ENCODE peak calls at places on chromosomes 13 and 19, in five cellular contexts. Q, G, V, T and X are unnamed samples.

GRCh38 chr19:10708261-10708660 is 7.0 kb downstream of the QTRT1 start:
- DNase-seq in G (no peak), V (no peak), Q (no peak), T (no peak), X (no peak)

GRCh38 chr19:58229255-58229639 is 533 bp downstream of the ZNF544 start:
- DNase-seq in T (peak), V (no peak), Q (peak), G (no peak), X (peak)

GRCh38 chr13:43270043-43270830 is 246.9 kb downstream of the DNAJC15 start:
- DNase-seq in T (no peak), V (no peak), Q (no peak), G (no peak), X (no peak)

GRCh38 chr19:42287017-42287825 is 14.7 kb upstream of the PRR19 start:
- DNase-seq in Q (no peak), V (no peak), G (no peak), T (no peak), X (no peak)

GRCh38 chr13:33208290-33208990 is 77.1 kb downstream of the STARD13 start:
- DNase-seq in G (no peak), T (no peak), Q (no peak), V (no peak), X (no peak)

GRCh38 chr13:38900188-38900587 is 90.4 kb downstream of the STOML3 start:
- DNase-seq in Q (no peak), V (no peak), G (no peak), T (no peak), X (peak)

GRCh38 chr19:45939792-45940514 is 25.4 kb upstream of the NANOS2 start:
- DNase-seq in T (no peak), V (no peak), G (no peak), Q (no peak), X (no peak)

GRCh38 chr13:26412263-26412662 is 145.2 kb upstream of the WASF3 start:
- DNase-seq in V (no peak), G (no peak), T (no peak), Q (no peak), X (no peak)

GRCh38 chr13:102724923-102725322 is 30.1 kb upstream of the METTL21C start:
- DNase-seq in T (peak), G (no peak), Q (peak), V (no peak), X (peak)

GRCh38 chr13:23986619-23987018 is 89.3 kb upstream of the C1QTNF9B start:
- DNase-seq in V (no peak), Q (no peak), G (no peak), T (no peak), X (no peak)

GRCh38 chr19:39508629-39509028 is 6.3 kb upstream of the SELENOV start:
- DNase-seq in G (no peak), V (peak), T (no peak), Q (no peak), X (no peak)

GRCh38 chr13:59771272-59771671 is 392.5 kb downstream of the DIAPH3 start:
- DNase-seq in Q (no peak), T (peak), V (no peak), G (peak), X (peak)

GRCh38 chr13:80386592-80386991 is 45.7 kb upstream of the SPRY2 start:
- DNase-seq in Q (no peak), V (no peak), G (no peak), T (no peak), X (no peak)

GRCh38 chr19:29479941-29480340 is 45.9 kb upstream of the VSTM2B start:
- DNase-seq in V (no peak), G (no peak), Q (no peak), T (no peak), X (no peak)

GRCh38 chr19:16062789-16063188 is 13.5 kb upstream of the TPM4 start:
- DNase-seq in V (peak), T (peak), G (no peak), Q (peak), X (peak)

GRCh38 chr19:27776020-27776419 is 1436.9 kb downstream of the UQCRFS1 start:
- DNase-seq in V (no peak), T (peak), Q (no peak), G (no peak), X (peak)

GRCh38 chr19:55342044-55342531 is 2.4 kb downstream of the KMT5C start:
- DNase-seq in Q (no peak), T (no peak), G (no peak), V (no peak), X (no peak)

GRCh38 chr13:112012004-112012704 is 54.8 kb upstream of the SOX1 start:
- DNase-seq in T (no peak), V (no peak), Q (no peak), G (no peak), X (no peak)

GRCh38 chr13:111558700-111559088 is 238.3 kb downstream of the TEX29 start:
- DNase-seq in Q (no peak), T (no peak), V (no peak), G (no peak), X (no peak)

GRCh38 chr13:43042410-43042921 is 19.1 kb downstream of the DNAJC15 start:
- DNase-seq in Q (no peak), V (no peak), G (no peak), T (no peak), X (no peak)

GRCh38 chr13:42894765-42895181 is 97.3 kb downstream of the EPSTI1 start:
- DNase-seq in T (peak), V (no peak), G (peak), Q (no peak), X (no peak)

GRCh38 chr19:48962029-48962848 is 2.9 kb upstream of the FTL start:
- DNase-seq in G (no peak), V (peak), T (peak), Q (peak), X (peak)

GRCh38 chr13:78607409-78608253 is 4.3 kb upstream of the POU4F1 start:
- DNase-seq in G (no peak), Q (no peak), V (no peak), T (no peak), X (no peak)

GRCh38 chr19:52237771-52238400 is 31.5 kb upstream of the ZNF766 start:
- DNase-seq in Q (peak), G (peak), T (peak), V (no peak), X (peak)

GRCh38 chr13:113967729-113968462 is 6.0 kb downstream of the C13orf46 start:
- DNase-seq in V (peak), G (no peak), T (no peak), Q (no peak), X (no peak)

GRCh38 chr13:31174018-31174417 is 12.3 kb upstream of the HSPH1 start:
- DNase-seq in Q (no peak), T (peak), G (no peak), V (no peak), X (no peak)

GRCh38 chr19:46756544-46756888 is 10.3 kb upstream of the STRN4 start:
- DNase-seq in V (no peak), G (no peak), Q (no peak), T (no peak), X (no peak)

GRCh38 chr19:3804429-3804828 is 18.2 kb upstream of the MATK start:
- DNase-seq in Q (no peak), V (no peak), T (no peak), G (no peak), X (no peak)

GRCh38 chr13:29459818-29460335 is 135.6 kb downstream of the SLC7A1 start:
- DNase-seq in Q (no peak), G (no peak), T (no peak), V (no peak), X (no peak)